ENCODE peak calls at places on chromosomes 1 and 21, in four cellular contexts. L is fibroblast of mammary gland, R is B cell, B is SK-N-SH. U is an unnamed sample.

GRCh38 chr1:201375169-201375568 is 2.3 kb downstream of the TNNT2 start:
- DNase-seq in L (no peak), R (no peak), B (no peak), U (no peak)

GRCh38 chr21:42570841-42571387 is 57.3 kb downstream of the SLC37A1 start:
- DNase-seq in L (no peak), R (no peak), B (peak; percentile 75), U (peak; percentile 48)

GRCh38 chr1:22503721-22504410 is 52.2 kb downstream of the ZBTB40 start:
- DNase-seq in L (no peak), R (no peak), B (no peak), U (no peak)

GRCh38 chr1:45205000-45205909 is 1.1 kb downstream of the ZSWIM5 start:
- DNase-seq in L (no peak), R (peak; percentile 33), B (peak; percentile 63), U (peak; percentile 66)

GRCh38 chr1:222935239-222935900 is 120.5 kb downstream of the DISP1 start:
- DNase-seq in L (no peak), R (no peak), B (no peak), U (no peak)

GRCh38 chr1:22364764-22365163 is 86.9 kb upstream of the ZBTB40 start:
- DNase-seq in L (no peak), R (no peak), B (no peak), U (no peak)

GRCh38 chr1:156104861-156105546 is 9.5 kb upstream of the LMNA start:
- DNase-seq in L (peak; percentile 70), R (no peak), B (no peak), U (no peak)

GRCh38 chr1:167620002-167620401 is 10.0 kb upstream of the RCSD1 start:
- DNase-seq in L (no peak), R (no peak), B (no peak), U (peak; percentile 44)

GRCh38 chr1:171798760-171799159 is 17.3 kb downstream of the METTL13 start:
- DNase-seq in L (peak; percentile 20), R (no peak), B (no peak), U (no peak)

GRCh38 chr1:8455700-8456305 is 137.9 kb downstream of the SLC45A1 start:
- DNase-seq in L (peak; percentile 23), R (no peak), B (no peak), U (no peak)

GRCh38 chr1:93878889-93879586 is at the start of gene DNTTIP2:
- DNase-seq in L (peak; percentile 88), R (peak; percentile 92), B (peak; percentile 91), U (peak; percentile 92)
- TF ChIP-seq CTCF in L (no peak), R (no peak), B (no peak), U (no peak)

GRCh38 chr1:32817159-32817814 is at the start of the genes S100PBP and YARS1:
- DNase-seq in L (peak; percentile 95), R (peak; percentile 99), B (peak; percentile 99), U (peak; percentile 100)
- TF ChIP-seq CTCF in L (no peak), R (no peak), B (no peak), U (peak; percentile 40)

DNA sequence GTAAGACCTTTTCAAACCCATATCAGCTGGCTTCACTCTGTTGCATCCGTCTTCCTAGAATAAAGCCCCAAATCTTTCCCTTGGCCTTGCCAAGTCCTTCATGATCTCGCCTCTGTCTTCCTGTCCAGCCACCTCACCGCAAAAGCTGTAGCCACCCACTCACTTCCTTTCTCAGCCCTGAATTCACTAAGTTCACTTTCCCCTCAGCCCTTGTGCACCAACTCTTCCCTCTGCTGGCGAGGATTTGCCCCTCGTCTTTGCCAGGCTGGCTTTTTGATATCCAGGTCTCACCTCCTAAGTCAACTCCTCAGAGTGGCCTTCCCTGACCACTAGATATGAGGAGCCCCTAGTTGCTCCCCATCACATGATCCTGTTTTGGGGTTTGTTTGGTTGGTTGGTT is 3.9 kb upstream of the COL16A1 start:
- DNase-seq in L (peak; percentile 87), R (no peak), B (no peak), U (peak; percentile 29)
- TF ChIP-seq CTCF in L (peak; percentile 58), R (no peak), B (peak; percentile 54), U (no peak)

GRCh38 chr1:76635784-76636183 is 231.5 kb upstream of the ST6GALNAC5 start:
- DNase-seq in L (peak; percentile 24), R (no peak), B (no peak), U (no peak)
- TF ChIP-seq CTCF in L (no peak), R (no peak), B (no peak), U (no peak)

GRCh38 chr1:102550729-102551384 is 554.1 kb upstream of the OLFM3 start:
- DNase-seq in L (peak; percentile 2), R (no peak), B (no peak), U (no peak)
- TF ChIP-seq CTCF in L (peak; percentile 19), R (no peak), B (peak; percentile 58), U (no peak)

U was measured in Peyer's patch.